ENCODE peak calls at places on chromosome 12, in eight cellular contexts. Y is cardiac muscle cell, P is lower lobe of right lung, K is MM.1S, B is spleen, N is HL-60, E is heart left ventricle, R is psoas muscle. L is an unnamed sample. For H3K27me3, the result is how much of the 10 kb centered on the place peaks cover.

GRCh38 chr12:43914923-43915468 is 79.1 kb downstream of the TMEM117 start:
- DNase-seq in P (no peak), E (no peak), Y (no peak), B (no peak), R (no peak), K (no peak), N (no peak), L (no peak)

GRCh38 chr12:121513464-121514183 is 67.2 kb downstream of the KDM2B start:
- DNase-seq in K (peak), Y (peak), P (peak), E (no peak), B (peak), R (no peak), N (no peak), L (peak)

GRCh38 chr12:7060353-7060954 is at the start of gene C1S:
- DNase-seq in K (no peak), Y (peak), P (peak), N (no peak), E (peak), B (no peak), R (peak), L (peak)

GRCh38 chr12:67426067-67426466 is 156.9 kb downstream of the CAND1 start:
- DNase-seq in E (no peak), K (no peak), R (no peak), Y (peak), N (no peak), B (no peak), P (no peak), L (no peak)

GRCh38 chr12:7090222-7090998 is 1.8 kb downstream of the C1R start:
- DNase-seq in B (no peak), K (no peak), R (no peak), E (no peak), P (no peak), N (no peak), Y (no peak), L (no peak)

GRCh38 chr12:75908961-75909699 is 122.4 kb downstream of the PHLDA1 start:
- DNase-seq in P (peak), Y (no peak), B (no peak), E (peak), N (no peak), R (peak), K (no peak), L (no peak)

GRCh38 chr12:98997-99396 is 32.4 kb downstream of the IQSEC3 start:
- DNase-seq in R (no peak), P (no peak), N (no peak), K (no peak), E (no peak), Y (peak), B (no peak), L (peak)

GRCh38 chr12:77830952-77831351 is 258 bp downstream of the NAV3 start:
- DNase-seq in Y (no peak), R (no peak), N (no peak), E (no peak), P (no peak), B (no peak), K (no peak), L (no peak)

GRCh38 chr12:6049992-6050391 is 74.5 kb downstream of the VWF start:
- DNase-seq in E (peak), K (no peak), B (peak), R (no peak), N (no peak), Y (no peak), P (no peak), L (no peak)

GRCh38 chr12:2692156-2692555 is 102.6 kb upstream of the FKBP4 start:
- DNase-seq in P (no peak), B (no peak), K (peak), N (no peak), R (no peak), E (no peak), Y (no peak), L (no peak)

GRCh38 chr12:10389941-10390340 is at the start of gene KLRK1:
- DNase-seq in N (no peak), Y (no peak), B (no peak), P (no peak), E (no peak), K (no peak), R (no peak), L (no peak)

GRCh38 chr12:14629832-14630688 is 62.4 kb upstream of the PLBD1 start:
- DNase-seq in K (peak), N (peak), P (peak), B (peak), Y (peak), E (peak), R (peak), L (no peak)

GRCh38 chr12:45076417-45077031 is 25.6 kb upstream of the DBX2 start:
- DNase-seq in R (no peak), K (no peak), Y (peak), P (no peak), N (no peak), B (no peak), E (no peak), L (no peak)

GRCh38 chr12:52844386-52844785 is 4.4 kb downstream of the KRT78 start:
- DNase-seq in Y (no peak), K (no peak), R (no peak), N (no peak), E (no peak), P (no peak), B (peak), L (no peak)

GRCh38 chr12:101116911-101117310 is 93.1 kb downstream of the SLC5A8 start:
- DNase-seq in R (no peak), N (no peak), K (no peak), B (no peak), E (no peak), Y (no peak), P (no peak), L (no peak)

GRCh38 chr12:22981711-22982110 is 356.7 kb downstream of the ETNK1 start:
- DNase-seq in K (no peak), N (no peak), B (no peak), R (no peak), P (no peak), Y (peak), E (no peak), L (no peak)

GRCh38 chr12:40889329-40889728 is 197.1 kb downstream of the CNTN1 start:
- DNase-seq in E (no peak), B (no peak), R (no peak), P (no peak), K (no peak), Y (no peak), N (no peak), L (no peak)

GRCh38 chr12:130070017-130070653 is 92.1 kb upstream of the FZD10 start:
- DNase-seq in K (no peak), B (no peak), P (no peak), N (no peak), E (no peak), Y (peak), R (no peak), L (no peak)

GRCh38 chr12:130555628-130556485 is 160.2 kb downstream of the RIMBP2 start:
- DNase-seq in R (no peak), E (no peak), K (no peak), Y (no peak), B (no peak), P (no peak), N (no peak), L (no peak)

GRCh38 chr12:19964549-19964948 is 403.8 kb upstream of the PDE3A start:
- DNase-seq in R (no peak), B (no peak), P (no peak), N (no peak), Y (no peak), K (no peak), E (no peak), L (no peak)
- H3K27ac ChIP-seq in R (no peak), B (no peak), P (no peak), N (no peak), Y (no peak), K (no peak), E (no peak), L (no peak)

GRCh38 chr12:57753938-57754337 is 965 bp upstream of the MARCHF9 start:
- DNase-seq in P (no peak), N (no peak), B (no peak), Y (no peak), R (no peak), K (no peak), E (no peak), L (no peak)
- H3K27me3 ChIP-seq in P (under half), N (under half), B (under half), Y (under half), R (under half), K (under half), E (under half), L (under half)

GRCh38 chr12:106773945-106774807 is at the start of gene RIC8B:
- DNase-seq in Y (peak), E (peak), P (peak), N (peak), R (peak), B (peak), K (peak), L (peak)
- TF ChIP-seq CTCF in Y (no peak), E (no peak), P (no peak), N (no peak), R (no peak), B (no peak), K (peak), L (no peak)

DNA sequence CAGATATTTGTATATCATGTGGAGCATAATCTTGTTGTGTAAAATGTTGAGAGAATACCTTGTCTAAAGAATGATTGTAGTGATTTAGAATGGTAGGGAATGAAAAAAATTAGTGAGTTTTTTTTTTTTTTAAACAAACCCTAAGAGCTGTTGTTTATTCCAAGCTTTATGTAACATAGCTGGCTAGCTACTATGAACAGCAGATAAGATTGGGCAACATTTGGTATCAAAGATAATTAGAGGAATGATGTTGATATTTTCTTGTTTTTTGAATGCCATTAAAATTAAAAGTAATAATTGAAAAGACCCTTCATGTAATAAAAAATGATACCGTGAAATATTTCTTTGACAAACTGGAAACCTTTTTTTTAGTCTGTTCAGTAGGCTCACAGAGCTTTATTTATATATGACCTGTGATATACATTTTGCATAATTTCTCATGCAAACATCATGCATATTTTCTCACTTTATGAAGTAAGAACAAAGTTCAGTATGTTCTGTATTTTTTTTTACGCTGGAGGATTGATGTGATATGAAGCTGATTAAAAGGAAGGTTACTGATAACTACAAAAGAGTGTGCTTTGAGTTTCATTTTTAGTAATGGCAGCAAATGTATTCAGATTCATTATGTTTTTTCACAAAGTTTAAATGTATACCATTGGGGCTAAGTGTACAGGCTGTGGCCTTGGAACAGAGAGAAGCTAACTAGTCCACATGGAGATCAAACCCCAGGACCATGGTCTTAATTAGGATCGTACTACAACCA is 8.1 kb downstream of the CPSF6 start:
- DNase-seq in Y (no peak), E (no peak), N (no peak), R (no peak), K (no peak), P (no peak), B (no peak), L (no peak)
- H3K27ac ChIP-seq in Y (peak), E (no peak), N (no peak), R (no peak), K (no peak), P (no peak), B (no peak), L (no peak)

GRCh38 chr12:113641426-113641825 is 169.8 kb upstream of the LHX5 start:
- DNase-seq in Y (no peak), B (no peak), R (no peak), K (no peak), E (no peak), P (no peak), N (no peak), L (no peak)
- H3K27me3 ChIP-seq in Y (under half), B (under half), R (half or more), K (under half), E (half or more), P (half or more), N (under half), L (half or more)

DNA sequence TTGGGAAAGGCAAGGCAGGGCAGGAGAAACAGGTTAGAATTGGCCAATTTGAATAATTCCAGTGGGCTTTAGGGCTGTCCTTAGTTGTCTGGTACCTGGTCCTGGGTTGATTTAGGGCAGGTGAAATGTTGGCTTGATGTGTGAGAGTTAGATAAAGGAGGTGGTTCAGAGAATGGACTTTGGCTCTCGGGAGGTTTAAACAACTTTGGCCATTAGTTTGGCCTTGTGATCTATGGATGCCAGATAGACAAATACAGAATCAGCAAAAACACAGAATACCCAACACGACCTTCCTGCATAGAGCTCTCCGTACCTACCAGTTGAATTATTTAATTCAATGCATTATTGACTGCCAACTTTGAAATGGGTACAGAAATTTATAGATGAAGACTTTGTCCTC is 35.1 kb downstream of the SCN8A start:
- DNase-seq in B (no peak), Y (no peak), N (no peak), R (no peak), P (no peak), E (no peak), K (no peak), L (no peak)
- TF ChIP-seq CTCF in B (no peak), Y (no peak), N (no peak), R (no peak), P (no peak), E (no peak), K (no peak), L (no peak)

GRCh38 chr12:68622250-68622649 is 11.6 kb downstream of the RAP1B start:
- DNase-seq in K (no peak), N (no peak), Y (no peak), R (no peak), E (no peak), P (no peak), B (no peak), L (no peak)
- H3K27ac ChIP-seq in K (no peak), N (no peak), Y (no peak), R (no peak), E (no peak), P (no peak), B (no peak), L (no peak)

GRCh38 chr12:106582264-106582591 is 576 bp upstream of the RFX4 start:
- DNase-seq in R (no peak), P (no peak), N (no peak), E (no peak), B (no peak), K (no peak), Y (no peak), L (no peak)
- H3K27me3 ChIP-seq in R (half or more), P (half or more), N (half or more), E (half or more), B (under half), K (half or more), Y (half or more), L (half or more)

GRCh38 chr12:94644622-94645021 is 5.7 kb downstream of the TMCC3 start:
- DNase-seq in P (no peak), E (no peak), B (no peak), Y (no peak), N (no peak), K (no peak), R (no peak), L (no peak)
- TF ChIP-seq CTCF in P (no peak), E (no peak), B (no peak), Y (no peak), N (no peak), K (no peak), R (no peak), L (no peak)

GRCh38 chr12:65308601-65309071 is 30.2 kb downstream of the MSRB3 start:
- DNase-seq in E (no peak), Y (no peak), B (no peak), N (no peak), P (no peak), R (no peak), K (no peak), L (no peak)
- H3K27ac ChIP-seq in E (no peak), Y (peak), B (no peak), N (no peak), P (no peak), R (no peak), K (no peak), L (no peak)